ENCODE peak calls at places on chromosomes 6 and 20, in eight cellular contexts. N, D, Q, U, E, T, M and O are unnamed samples.
A peak's percentile ranks its signal among the peaks of the same experiment; 100 is the strongest.

GRCh38 chr6:34986845-34987246 is 97.8 kb downstream of the ANKS1A start:
- DNase-seq in D (peak; percentile 3), M (peak; percentile 30), N (peak; percentile 73), Q (peak; percentile 35), U (peak; percentile 51), E (peak; percentile 56), T (peak; percentile 85), O (peak; percentile 93)

GRCh38 chr20:38730167-38730988 is 6.1 kb downstream of the SLC32A1 start:
- DNase-seq in M (no peak), U (peak; percentile 76), N (peak; percentile 47), T (no peak), E (no peak), Q (no peak), D (no peak), O (peak; percentile 49)

GRCh38 chr6:1864496-1864895 is 254.8 kb downstream of the FOXC1 start:
- DNase-seq in N (peak; percentile 85), T (no peak), M (no peak), D (no peak), E (no peak), Q (no peak), U (no peak), O (peak; percentile 78)

GRCh38 chr20:57064836-57065235 is 201.6 kb downstream of the BMP7 start:
- DNase-seq in D (no peak), N (no peak), T (no peak), M (no peak), Q (no peak), U (no peak), E (no peak), O (no peak)

GRCh38 chr20:53887973-53888372 is 182.4 kb downstream of the BCAS1 start:
- DNase-seq in T (no peak), M (no peak), Q (no peak), D (no peak), E (no peak), N (no peak), U (no peak), O (no peak)

GRCh38 chr6:35368038-35368887 is 25.9 kb downstream of the PPARD start:
- DNase-seq in E (no peak), U (no peak), D (no peak), M (no peak), N (no peak), Q (no peak), T (peak; percentile 73), O (no peak)

GRCh38 chr6:144725731-144726522 is 440.8 kb downstream of the UTRN start:
- DNase-seq in Q (no peak), U (no peak), N (no peak), D (no peak), T (peak; percentile 31), E (no peak), M (no peak), O (no peak)

GRCh38 chr6:113630738-113631535 is 226.2 kb upstream of the MARCKS start:
- DNase-seq in T (peak; percentile 84), Q (no peak), E (no peak), U (no peak), M (no peak), D (no peak), N (no peak), O (no peak)

GRCh38 chr6:13694562-13694961 is 17.1 kb downstream of the RANBP9 start:
- DNase-seq in U (no peak), Q (no peak), D (no peak), E (no peak), N (no peak), M (no peak), T (no peak), O (no peak)

GRCh38 chr20:63087236-63087871 is 80.6 kb upstream of the BHLHE23 start:
- DNase-seq in T (no peak), D (no peak), E (no peak), U (no peak), N (no peak), M (no peak), Q (peak; percentile 8), O (no peak)

GRCh38 chr6:79631800-79632172 is 657 bp downstream of the SH3BGRL2 start:
- DNase-seq in M (no peak), E (no peak), U (no peak), D (no peak), N (peak; percentile 63), Q (no peak), T (no peak), O (no peak)

GRCh38 chr20:24998121-24998520 is 5.6 kb upstream of the APMAP start:
- DNase-seq in M (no peak), E (no peak), D (no peak), Q (no peak), U (no peak), T (no peak), N (no peak), O (no peak)

GRCh38 chr6:167760979-167761793 is 65.5 kb upstream of the AFDN start:
- DNase-seq in T (no peak), Q (peak; percentile 59), D (no peak), E (no peak), U (no peak), M (no peak), N (no peak), O (no peak)